ENCODE peak calls at places on chromosomes 7 and 10, in seven cellular contexts. G is A549, Y is tibial nerve, W is suprapubic skin, N is H1, T is HCT116, D is stomach. V is an unnamed sample.

GRCh38 chr10:101330236-101331225 is 23.4 kb upstream of the BTRC start:
- DNase-seq in D (no peak), N (no peak), G (no peak), Y (no peak), W (no peak), T (no peak), V (no peak)

GRCh38 chr10:94627511-94627910 is 56.0 kb upstream of the CYP2C18 start:
- DNase-seq in N (no peak), D (no peak), Y (no peak), W (no peak), T (no peak), G (no peak), V (no peak)

GRCh38 chr10:64116731-64117130 is 595.5 kb downstream of the REEP3 start:
- DNase-seq in W (no peak), Y (no peak), G (no peak), T (no peak), D (no peak), N (no peak), V (no peak)

GRCh38 chr10:58734116-58734515 is 221.4 kb downstream of the BICC1 start:
- DNase-seq in Y (no peak), T (no peak), G (no peak), N (no peak), W (no peak), D (no peak), V (no peak)

GRCh38 chr7:26658080-26658697 is 206.2 kb downstream of the SKAP2 start:
- DNase-seq in T (no peak), W (no peak), G (no peak), N (no peak), Y (no peak), D (no peak), V (no peak)

GRCh38 chr10:116251602-116252395 is 21.2 kb downstream of the GFRA1 start:
- DNase-seq in G (no peak), D (no peak), N (no peak), W (no peak), Y (no peak), T (no peak), V (no peak)

GRCh38 chr10:16242446-16242845 is 194.4 kb upstream of the PTER start:
- DNase-seq in N (no peak), Y (no peak), D (no peak), W (no peak), T (no peak), G (no peak), V (no peak)

GRCh38 chr10:54469587-54470323 is 331.3 kb downstream of the PCDH15 start:
- DNase-seq in W (no peak), N (no peak), T (no peak), D (no peak), G (no peak), Y (no peak), V (no peak)

GRCh38 chr7:29255199-29255838 is 60.7 kb downstream of the CHN2 start:
- DNase-seq in Y (no peak), W (no peak), N (no peak), D (no peak), T (no peak), G (no peak), V (no peak)

GRCh38 chr7:42071372-42072261 is 165.4 kb downstream of the GLI3 start:
- DNase-seq in D (no peak), G (no peak), W (no peak), N (no peak), Y (no peak), T (no peak), V (no peak)

GRCh38 chr7:47771301-47771989 is 176.8 kb downstream of the PKD1L1 start:
- DNase-seq in W (no peak), Y (peak), D (no peak), T (no peak), G (peak), N (no peak), V (no peak)

GRCh38 chr10:46229144-46229563 is 57.6 kb upstream of the ANTXRL start:
- DNase-seq in G (peak), Y (no peak), D (peak), W (no peak), N (no peak), T (no peak), V (no peak)

GRCh38 chr7:148747274-148747673 is 48.6 kb downstream of the CUL1 start:
- DNase-seq in D (no peak), W (no peak), N (peak), Y (no peak), T (no peak), G (peak), V (no peak)

GRCh38 chr7:132939495-132939894 is 142.4 kb downstream of the CHCHD3 start:
- DNase-seq in Y (no peak), N (no peak), T (no peak), G (no peak), W (no peak), D (no peak), V (no peak)

GRCh38 chr10:93085272-93085859 is 11.7 kb downstream of the CYP26A1 start:
- DNase-seq in G (no peak), N (no peak), T (no peak), W (no peak), D (no peak), Y (no peak), V (no peak)

GRCh38 chr10:2122431-2123124 is 385.3 kb upstream of the ADARB2 start:
- DNase-seq in W (no peak), T (no peak), D (no peak), N (no peak), Y (no peak), G (no peak), V (no peak)

GRCh38 chr7:1028044-1028770 is 16.1 kb upstream of the GPR146 start:
- DNase-seq in G (peak), T (peak), D (peak), N (peak), W (peak), Y (peak), V (peak)

GRCh38 chr10:113937258-113937657 is 82.8 kb downstream of the NHLRC2 start:
- DNase-seq in Y (no peak), D (no peak), G (no peak), W (no peak), T (no peak), N (no peak), V (no peak)
- TF ChIP-seq POLR2A in Y (no peak), D (no peak), G (no peak), W (no peak), T (no peak), N (no peak), V (no peak)

GRCh38 chr7:36987363-36987724 is 263.1 kb upstream of the AOAH start:
- DNase-seq in W (no peak), G (no peak), T (no peak), N (no peak), D (no peak), Y (no peak), V (no peak)
- TF ChIP-seq CTCF in W (no peak), G (peak), T (no peak), N (no peak), D (no peak), Y (no peak), V (no peak)

GRCh38 chr7:11620822-11621395 is 211.1 kb downstream of the THSD7A start:
- DNase-seq in D (no peak), W (no peak), N (no peak), G (peak), T (no peak), Y (no peak), V (no peak)
- TF ChIP-seq POLR2A in D (no peak), W (no peak), N (no peak), G (no peak), T (no peak), Y (no peak), V (no peak)

DNA sequence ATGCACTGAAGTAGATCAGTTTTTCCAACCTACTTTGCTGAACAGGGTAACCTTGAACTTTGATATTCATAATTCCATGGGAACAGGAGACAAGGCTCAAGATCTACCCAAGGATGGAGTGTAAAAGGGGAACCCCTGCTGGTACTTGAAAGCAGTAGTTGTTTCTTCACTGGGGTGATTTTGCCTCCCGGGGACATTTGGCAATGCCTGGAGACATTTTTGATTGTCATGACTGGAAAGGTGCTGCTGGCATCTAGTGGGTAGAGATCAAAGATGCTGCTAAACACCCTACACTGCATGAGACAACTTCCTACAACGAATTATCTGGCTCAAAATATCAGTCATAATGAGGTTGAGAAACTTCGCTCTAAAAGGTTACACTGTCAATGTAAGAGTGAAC is 214.8 kb upstream of the CTBP2 start:
- DNase-seq in T (peak), N (no peak), W (no peak), Y (no peak), D (no peak), G (peak), V (no peak)
- TF ChIP-seq CTCF in T (peak), N (no peak), W (no peak), Y (no peak), D (peak), G (peak), V (no peak)

GRCh38 chr10:14182781-14183180 is 147.9 kb downstream of the FRMD4A start:
- DNase-seq in W (no peak), G (no peak), D (no peak), N (no peak), T (no peak), Y (no peak), V (no peak)

GRCh38 chr10:14186245-14186644 is 144.5 kb downstream of the FRMD4A start:
- DNase-seq in Y (no peak), G (peak), D (no peak), T (no peak), N (no peak), W (no peak), V (no peak)

GRCh38 chr10:14184841-14185500 is 145.8 kb downstream of the FRMD4A start:
- DNase-seq in W (no peak), Y (no peak), N (no peak), D (no peak), T (no peak), G (no peak), V (no peak)

GRCh38 chr10:14181197-14181936 is 149.4 kb downstream of the FRMD4A start:
- DNase-seq in D (no peak), Y (no peak), W (no peak), T (no peak), N (no peak), G (no peak), V (no peak)

DNA sequence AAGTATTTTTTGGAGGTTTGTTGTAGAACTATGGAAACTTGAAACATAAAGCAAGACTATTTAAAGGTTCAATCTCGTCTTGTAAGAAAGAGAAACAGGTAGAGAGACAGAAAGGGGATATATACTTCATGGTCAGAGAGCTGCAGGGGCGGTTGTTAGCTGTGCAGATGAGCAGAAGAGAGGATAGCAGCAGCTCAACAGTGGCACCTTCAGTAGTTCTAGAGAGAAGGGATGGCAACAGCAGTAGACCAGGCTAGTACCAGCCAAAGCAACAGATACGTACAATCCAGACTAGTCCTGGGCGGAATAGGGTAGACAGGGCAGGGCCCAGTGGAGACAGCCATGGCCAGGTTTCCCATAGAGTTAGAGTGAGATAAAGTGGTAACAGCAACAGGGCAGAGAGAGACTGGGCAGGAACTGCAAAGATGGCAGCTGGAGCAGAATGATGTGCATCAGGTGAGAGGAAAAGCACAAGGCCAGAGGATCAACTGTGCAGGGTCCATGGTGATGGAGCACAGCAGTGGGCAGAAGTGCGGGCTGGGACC is 145.2 kb downstream of the FRMD4A start:
- DNase-seq in T (peak), D (no peak), N (peak), G (peak), Y (no peak), W (no peak), V (no peak)
- TF ChIP-seq POLR2A in T (peak), D (no peak), N (peak), G (peak), Y (no peak), W (no peak), V (no peak)